ENCODE peak calls at places on chromosomes 6 and 20, in eight cellular contexts. U, N, X, P, J, O, W and Q are unnamed samples.

GRCh38 chr6:162181741-162182401 is 545.7 kb downstream of the PRKN start:
- ATAC-seq in N (peak), U (peak), W (no peak), J (peak), X (no peak), P (no peak), O (no peak), Q (no peak)

GRCh38 chr20:2692886-2693285 is 306 bp downstream of the EBF4 start:
- ATAC-seq in W (peak), X (no peak), J (peak), P (no peak), O (no peak), N (no peak), U (no peak), Q (peak)

GRCh38 chr6:136483906-136484305 is 66.3 kb downstream of the MAP7 start:
- ATAC-seq in W (no peak), U (no peak), O (no peak), N (no peak), P (no peak), J (no peak), X (no peak), Q (no peak)

GRCh38 chr20:64261138-64261537 is 5.6 kb downstream of the PCMTD2 start:
- ATAC-seq in W (no peak), N (peak), O (peak), J (no peak), U (peak), X (peak), P (peak), Q (peak)

GRCh38 chr6:108650781-108651180 is 90.1 kb downstream of the FOXO3 start:
- ATAC-seq in N (peak), U (no peak), P (no peak), W (no peak), J (peak), O (no peak), X (no peak), Q (no peak)

GRCh38 chr6:95364016-95364604 is 213.2 kb upstream of the MANEA start:
- ATAC-seq in J (peak), U (peak), P (no peak), W (no peak), O (no peak), N (no peak), X (no peak), Q (no peak)

GRCh38 chr20:20638877-20639276 is 73.6 kb downstream of the RALGAPA2 start:
- ATAC-seq in X (no peak), J (no peak), U (no peak), N (no peak), P (no peak), W (no peak), O (no peak), Q (no peak)

GRCh38 chr20:13858496-13859270 is 73.9 kb downstream of the NDUFAF5 start:
- ATAC-seq in P (peak), U (no peak), W (no peak), X (no peak), J (no peak), N (no peak), O (no peak), Q (no peak)

GRCh38 chr6:37072526-37072925 is 67.1 kb downstream of the FGD2 start:
- ATAC-seq in N (peak), J (no peak), P (no peak), U (no peak), O (no peak), W (no peak), X (no peak), Q (no peak)

GRCh38 chr6:53066059-53066406 is 829 bp downstream of the FBXO9 start:
- ATAC-seq in X (peak), W (no peak), O (peak), N (peak), J (no peak), P (peak), U (peak), Q (no peak)

GRCh38 chr6:148367418-148368024 is 24.9 kb downstream of the SASH1 start:
- ATAC-seq in O (peak), J (peak), P (peak), X (peak), N (peak), U (peak), W (peak), Q (peak)

GRCh38 chr6:89987830-89988229 is 93.6 kb downstream of the GJA10 start:
- ATAC-seq in P (no peak), O (no peak), N (no peak), X (no peak), W (no peak), U (peak), J (no peak), Q (no peak)

GRCh38 chr6:109183109-109183508 is 87.8 kb downstream of the CEP57L1 start:
- ATAC-seq in W (no peak), U (no peak), X (no peak), O (no peak), N (no peak), J (no peak), P (no peak), Q (no peak)

GRCh38 chr6:42292002-42292735 is 74.5 kb upstream of the MRPS10 start:
- ATAC-seq in P (no peak), N (no peak), O (no peak), W (no peak), X (no peak), J (no peak), U (no peak), Q (no peak)

GRCh38 chr6:5684320-5684719 is 322.4 kb downstream of the NRN1 start:
- ATAC-seq in O (no peak), P (no peak), J (no peak), N (no peak), X (no peak), W (no peak), U (no peak), Q (no peak)

GRCh38 chr20:37295001-37295400 is 5.5 kb downstream of the MANBAL start:
- ATAC-seq in U (peak), O (no peak), J (no peak), N (no peak), X (peak), W (no peak), P (peak), Q (peak)

GRCh38 chr6:121335111-121336008 is 1.1 kb upstream of the TBC1D32 start:
- ATAC-seq in P (no peak), O (peak), J (peak), X (no peak), U (peak), W (peak), N (no peak), Q (no peak)

GRCh38 chr6:27771240-27771639 is 141.0 kb downstream of the OR2B2 start:
- ATAC-seq in J (no peak), O (no peak), X (no peak), W (no peak), P (no peak), U (no peak), N (no peak), Q (no peak)

GRCh38 chr6:72675396-72675795 is 53.5 kb downstream of the KCNQ5 start:
- ATAC-seq in O (no peak), N (no peak), U (no peak), J (no peak), X (no peak), W (no peak), P (no peak), Q (no peak)

GRCh38 chr6:43878823-43879495 is 108.9 kb downstream of the VEGFA start:
- ATAC-seq in J (no peak), N (no peak), P (peak), X (peak), U (no peak), W (no peak), O (peak), Q (peak)

GRCh38 chr20:58352454-58352853 is 36.6 kb upstream of the VAPB start:
- ATAC-seq in J (no peak), N (no peak), X (no peak), P (no peak), U (no peak), O (no peak), W (no peak), Q (no peak)

GRCh38 chr6:117548797-117549301 is 53.5 kb downstream of the GOPC start:
- ATAC-seq in J (no peak), W (no peak), O (no peak), U (no peak), N (peak), P (no peak), X (no peak), Q (no peak)

GRCh38 chr6:20203561-20204528 is 8.4 kb downstream of the MBOAT1 start:
- ATAC-seq in O (peak), N (no peak), P (no peak), X (no peak), W (no peak), U (no peak), J (no peak), Q (no peak)

GRCh38 chr6:108105584-108105983 is 31.0 kb upstream of the OSTM1 start:
- ATAC-seq in N (no peak), X (no peak), W (no peak), P (no peak), U (no peak), O (no peak), J (no peak), Q (no peak)

GRCh38 chr6:12570461-12571030 is 146.0 kb upstream of the PHACTR1 start:
- ATAC-seq in N (peak), W (peak), X (peak), O (peak), P (peak), U (peak), J (no peak), Q (no peak)

GRCh38 chr6:144036064-144036873 is 28.2 kb upstream of the PLAGL1 start:
- ATAC-seq in U (peak), J (peak), P (peak), N (peak), O (peak), X (peak), W (peak), Q (peak)

GRCh38 chr20:48339986-48340884 is 487.6 kb downstream of the PREX1 start:
- ATAC-seq in U (no peak), W (no peak), X (no peak), N (peak), O (no peak), J (peak), P (no peak), Q (no peak)

GRCh38 chr6:17394192-17394611 is 807 bp downstream of the CAP2 start:
- ATAC-seq in N (peak), P (peak), W (peak), X (peak), O (peak), J (peak), U (peak), Q (peak)

GRCh38 chr6:125057392-125058246 is 95.4 kb downstream of the RNF217 start:
- ATAC-seq in W (no peak), O (no peak), X (no peak), P (no peak), N (no peak), J (no peak), U (no peak), Q (no peak)

GRCh38 chr6:7041511-7042026 is 66.2 kb upstream of the RREB1 start:
- ATAC-seq in N (no peak), U (no peak), O (no peak), J (peak), X (no peak), W (no peak), P (no peak), Q (no peak)

GRCh38 chr6:89840538-89840937 is 10.9 kb downstream of the CASP8AP2 start:
- ATAC-seq in P (no peak), N (peak), W (no peak), U (no peak), O (peak), X (peak), J (no peak), Q (peak)

GRCh38 chr6:157460182-157460999 is 79.4 kb downstream of the ZDHHC14 start:
- ATAC-seq in O (no peak), P (no peak), J (peak), U (no peak), W (no peak), N (no peak), X (peak), Q (no peak)

GRCh38 chr6:150687508-150687907 is 87.8 kb downstream of the PLEKHG1 start:
- ATAC-seq in P (no peak), J (no peak), X (peak), W (no peak), N (peak), O (peak), U (peak), Q (peak)

GRCh38 chr6:161265554-161265953 is 8.3 kb downstream of the AGPAT4 start:
- ATAC-seq in U (no peak), W (no peak), J (no peak), O (no peak), X (no peak), N (no peak), P (no peak), Q (no peak)

GRCh38 chr6:2523061-2523460 is 227.7 kb downstream of the MYLK4 start:
- ATAC-seq in N (no peak), O (no peak), X (no peak), J (no peak), W (no peak), U (no peak), P (peak), Q (no peak)

GRCh38 chr6:220736-221475 is 71.4 kb upstream of the DUSP22 start:
- ATAC-seq in U (no peak), J (no peak), W (no peak), N (no peak), X (no peak), O (no peak), P (no peak), Q (no peak)

GRCh38 chr6:24415753-24416152 is 13.0 kb downstream of the MRS2 start:
- ATAC-seq in W (no peak), J (peak), P (no peak), N (no peak), X (no peak), O (no peak), U (no peak), Q (no peak)

GRCh38 chr6:70684794-70685493 is 17.3 kb downstream of the SMAP1 start:
- ATAC-seq in W (peak), J (no peak), X (no peak), N (no peak), O (peak), U (peak), P (no peak), Q (no peak)

GRCh38 chr20:2984956-2985661 is 58.3 kb upstream of the GNRH2 start:
- ATAC-seq in N (peak), W (no peak), P (no peak), X (peak), U (peak), J (no peak), O (peak), Q (no peak)